ENCODE peak calls at places on chromosome 15, in four cellular contexts. D is HepG2, G is GM12878, K is K562. I is an unnamed sample.

GRCh38 chr15:98931001-98931400 is 76.6 kb downstream of the PGPEP1L start:
- DNase-seq in D (no peak), G (no peak), K (no peak), I (no peak)

GRCh38 chr15:24954783-24955548 is at the start of the genes SNRPN and SNURF:
- DNase-seq in D (peak; percentile 30), G (peak; percentile 11), K (no peak), I (peak; percentile 81)

GRCh38 chr15:99176757-99177156 is 71.9 kb downstream of the SYNM start:
- DNase-seq in D (no peak), G (no peak), K (no peak), I (peak; percentile 53)

GRCh38 chr15:31271224-31271635 is 55.4 kb upstream of the KLF13 start:
- DNase-seq in D (no peak), G (no peak), K (no peak), I (no peak)

GRCh38 chr15:100694381-100695012 is 92.1 kb downstream of the ASB7 start:
- DNase-seq in D (no peak), G (no peak), K (no peak), I (no peak)

GRCh38 chr15:91061997-91062396 is 38.1 kb upstream of the SV2B start:
- DNase-seq in D (no peak), G (no peak), K (no peak), I (no peak)

GRCh38 chr15:70260096-70260495 is 162.4 kb upstream of the TLE3 start:
- DNase-seq in D (no peak), G (no peak), K (no peak), I (no peak)

GRCh38 chr15:49877117-49877860 is 241.7 kb downstream of the ATP8B4 start:
- DNase-seq in D (no peak), G (no peak), K (no peak), I (no peak)

GRCh38 chr15:101348643-101349496 is 53.8 kb upstream of the SNRPA1 start:
- DNase-seq in D (no peak), G (no peak), K (no peak), I (no peak)

GRCh38 chr15:45254405-45255293 is 2.6 kb downstream of the SLC28A2 start:
- DNase-seq in D (no peak), G (no peak), K (no peak), I (no peak)

GRCh38 chr15:52579852-52580251 is 11.0 kb upstream of the ARPP19 start:
- DNase-seq in D (no peak), G (no peak), K (no peak), I (no peak)

GRCh38 chr15:82571722-82572222 is 31.5 kb upstream of the RPS17 start:
- DNase-seq in D (no peak), G (no peak), K (peak; percentile 34), I (peak; percentile 80)

GRCh38 chr15:31497838-31498237 is 171.2 kb downstream of the KLF13 start:
- DNase-seq in D (no peak), G (no peak), K (no peak), I (no peak)

GRCh38 chr15:64379216-64379960 is 1.9 kb downstream of the PCLAF start:
- DNase-seq in D (no peak), G (no peak), K (no peak), I (no peak)

GRCh38 chr15:68650901-68651709 is 72.3 kb downstream of the CORO2B start:
- DNase-seq in D (peak; percentile 18), G (no peak), K (peak; percentile 70), I (peak; percentile 62)

GRCh38 chr15:62770752-62771151 is 271.8 kb upstream of the TPM1 start:
- DNase-seq in D (no peak), G (no peak), K (no peak), I (no peak)

GRCh38 chr15:41078125-41078524 is 38.0 kb downstream of the INO80 start:
- DNase-seq in D (no peak), G (no peak), K (no peak), I (no peak)
- TF ChIP-seq CTCF in D (no peak), G (no peak), K (no peak), I (no peak)

GRCh38 chr15:29272219-29272618 is 2.6 kb upstream of the NSMCE3 start:
- DNase-seq in D (no peak), G (no peak), K (no peak), I (no peak)

GRCh38 chr15:29269485-29270168 is at the start of gene NSMCE3:
- DNase-seq in D (peak; percentile 60), G (peak; percentile 96), K (peak; percentile 91), I (peak; percentile 93)

GRCh38 chr15:29268706-29269484 is 727 bp downstream of the NSMCE3 start:
- DNase-seq in D (no peak), G (peak; percentile 7), K (peak; percentile 47), I (peak; percentile 49)

GRCh38 chr15:29270976-29271375 is 1.4 kb upstream of the NSMCE3 start:
- DNase-seq in D (no peak), G (no peak), K (no peak), I (no peak)

DNA sequence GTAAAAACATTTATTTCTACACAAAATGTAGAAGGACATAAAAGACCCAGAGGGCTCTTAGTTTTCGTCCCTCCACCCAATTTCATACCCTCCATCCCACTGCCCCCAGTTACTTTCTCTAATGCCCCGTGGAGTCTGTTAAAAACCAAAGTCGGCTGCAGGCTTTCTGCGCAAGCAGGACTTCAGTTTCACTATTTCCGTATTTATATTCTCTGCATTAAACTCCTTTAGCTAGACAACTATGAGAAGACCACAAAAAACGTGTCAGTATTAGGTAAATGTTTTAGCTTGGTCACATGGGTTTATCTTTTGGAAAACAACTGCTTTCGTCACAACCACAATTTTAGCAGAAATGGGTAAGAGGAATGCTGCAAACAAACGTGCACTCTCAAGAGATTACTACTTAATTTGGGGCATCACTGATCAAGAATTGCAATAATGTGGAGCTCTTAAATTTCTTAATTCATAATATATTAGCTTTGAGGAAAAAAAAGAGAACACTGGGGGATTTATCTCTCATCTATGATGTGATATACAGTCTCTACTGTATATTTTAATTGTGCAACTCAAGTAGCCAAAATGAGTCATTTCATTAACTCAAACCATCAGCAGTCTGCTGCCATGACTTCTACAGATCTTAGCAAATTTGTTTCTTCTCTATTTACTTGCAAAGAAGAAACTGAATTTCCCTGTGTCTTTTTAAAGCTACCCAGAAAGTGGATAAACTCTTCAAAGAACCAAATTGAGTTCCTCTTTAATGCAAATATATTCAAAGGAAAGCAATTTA is 740 bp upstream of the NSMCE3 start:
- DNase-seq in D (no peak), G (peak; percentile 67), K (peak; percentile 9), I (peak; percentile 22)
- TF ChIP-seq NFIC in D (no peak), G (peak; percentile 55), K (no peak), I (no peak)

GRCh38 chr15:74808840-74809229 is 3.8 kb upstream of the LMAN1L start:
- DNase-seq in D (no peak), G (no peak), K (no peak), I (no peak)
- TF ChIP-seq CTCF in D (peak; percentile 25), G (no peak), K (peak; percentile 22), I (no peak)

GRCh38 chr15:96693515-96693914 is 363.0 kb downstream of the NR2F2 start:
- DNase-seq in D (no peak), G (no peak), K (no peak), I (no peak)

GRCh38 chr15:96699871-96700401 is 369.4 kb downstream of the NR2F2 start:
- DNase-seq in D (no peak), G (no peak), K (no peak), I (no peak)

GRCh38 chr15:96692826-96693225 is 362.3 kb downstream of the NR2F2 start:
- DNase-seq in D (no peak), G (no peak), K (no peak), I (no peak)

GRCh38 chr15:96693990-96694517 is 363.6 kb downstream of the NR2F2 start:
- DNase-seq in D (no peak), G (no peak), K (no peak), I (no peak)

GRCh38 chr15:96695426-96695825 is 364.9 kb downstream of the NR2F2 start:
- DNase-seq in D (no peak), G (no peak), K (no peak), I (no peak)
- TF ChIP-seq NFIC in D (no peak), G (no peak), K (no peak), I (no peak)

DNA sequence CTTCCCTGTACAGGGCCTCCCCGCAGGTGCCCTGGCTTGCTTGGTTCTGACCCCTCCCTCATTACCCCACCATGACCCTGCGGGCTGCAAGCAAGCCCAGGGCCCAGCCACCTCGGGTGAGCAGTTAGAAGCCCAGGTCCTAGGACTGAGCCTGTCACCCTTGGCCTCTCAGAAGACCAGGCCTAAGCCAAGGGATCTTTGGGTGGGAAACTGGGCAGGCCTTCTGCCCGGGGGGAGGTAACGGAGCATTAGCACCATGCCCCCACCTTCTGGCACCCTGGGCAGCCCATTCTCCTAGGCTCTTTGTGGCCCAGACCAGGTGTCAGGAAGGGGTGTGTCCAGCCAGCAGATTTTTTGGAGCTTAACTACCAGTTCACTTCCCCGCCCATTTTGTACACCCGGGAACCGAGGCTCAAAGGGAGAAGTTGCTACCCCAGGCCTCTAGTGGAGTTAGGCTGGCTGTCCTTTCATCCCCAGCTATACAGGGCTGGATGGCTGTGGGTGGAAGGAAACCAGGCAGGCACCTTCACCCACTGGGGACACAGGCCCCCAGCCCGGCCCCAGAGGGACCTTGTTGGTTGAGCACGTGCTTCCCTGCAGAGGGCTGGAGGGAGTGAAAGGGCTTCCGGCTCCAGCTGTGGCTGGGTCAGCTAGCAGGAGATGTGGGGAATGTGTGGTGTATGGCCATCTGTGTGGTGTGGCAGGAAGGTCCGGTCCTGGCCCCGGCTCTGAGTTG is 1.4 kb downstream of the CSK start:
- DNase-seq in D (no peak), G (no peak), K (peak; percentile 62), I (peak; percentile 59)
- TF ChIP-seq CTCF in D (peak; percentile 12), G (no peak), K (no peak), I (no peak)

GRCh38 chr15:39591896-39592315 is 11.0 kb downstream of the THBS1 start:
- DNase-seq in D (no peak), G (no peak), K (no peak), I (no peak)

GRCh38 chr15:39589193-39589814 is 8.4 kb downstream of the THBS1 start:
- DNase-seq in D (no peak), G (no peak), K (no peak), I (no peak)

GRCh38 chr15:39591141-39591895 is 10.4 kb downstream of the THBS1 start:
- DNase-seq in D (no peak), G (no peak), K (no peak), I (no peak)

GRCh38 chr15:39588531-39589192 is 7.8 kb downstream of the THBS1 start:
- DNase-seq in D (no peak), G (no peak), K (no peak), I (no peak)

DNA sequence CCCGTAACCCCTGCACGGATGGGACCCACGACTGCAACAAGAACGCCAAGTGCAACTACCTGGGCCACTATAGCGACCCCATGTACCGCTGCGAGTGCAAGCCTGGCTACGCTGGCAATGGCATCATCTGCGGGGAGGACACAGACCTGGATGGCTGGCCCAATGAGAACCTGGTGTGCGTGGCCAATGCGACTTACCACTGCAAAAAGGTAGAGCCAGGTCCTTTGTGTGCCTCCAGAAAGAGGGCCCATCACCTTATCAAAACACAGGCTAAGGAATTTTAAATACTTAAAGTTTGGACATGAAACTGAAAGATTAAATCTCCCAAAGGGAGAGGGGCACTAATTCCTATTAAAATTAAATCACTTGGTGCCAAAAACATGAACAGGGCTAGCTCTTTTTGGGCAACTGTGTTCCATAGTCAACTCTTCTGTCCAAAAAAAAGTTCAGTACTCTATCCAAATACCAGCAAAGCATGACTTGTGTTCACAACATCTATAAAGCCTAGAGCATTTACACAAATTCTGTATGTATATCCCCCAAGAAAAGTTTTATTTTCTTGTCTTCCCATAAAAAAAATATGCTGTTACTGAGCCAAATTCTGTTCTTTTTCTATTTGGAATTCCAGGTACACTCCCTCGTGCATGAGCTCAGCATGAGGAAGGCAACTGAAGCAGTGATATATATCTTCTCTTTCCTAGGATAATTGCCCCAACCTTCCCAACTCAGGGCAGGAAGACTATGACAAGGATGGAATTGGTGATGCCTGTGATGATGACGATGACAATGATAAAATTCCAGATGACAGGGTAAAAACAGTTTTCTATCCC is 9.2 kb downstream of the THBS1 start:
- DNase-seq in D (no peak), G (no peak), K (no peak), I (no peak)
- TF ChIP-seq NFIC in D (no peak), G (no peak), K (no peak), I (no peak)

I was measured in SK-N-SH.